ENCODE peak calls at places on chromosomes 4 and X, in six cellular contexts. Q is activated naive CD8-positive, alpha-beta T cell treated with anti-CD3 and anti-CD28 coated beads, Interleukin-2, amount 50 U/mL, for 24 hours; W is GM23338; X is sciatic nerve; A is nucleus accumbens; C is uterus. I is an unnamed sample.

GRCh38 chrX:68045008-68045577 is 388.2 kb downstream of the OPHN1 start:
- DNase-seq in Q (no peak), W (no peak), C (no peak), X (no peak), A (no peak), I (no peak)

GRCh38 chr4:2082627-2083026 is 23.5 kb downstream of the NAT8L start:
- DNase-seq in A (no peak), X (no peak), Q (no peak), C (no peak), W (no peak), I (no peak)

GRCh38 chr4:1975880-1976279 is 32.9 kb downstream of the NELFA start:
- DNase-seq in C (no peak), Q (no peak), W (no peak), A (no peak), X (no peak), I (no peak)

GRCh38 chr4:123050014-123050413 is 127.6 kb upstream of the NUDT6 start:
- DNase-seq in W (no peak), A (no peak), C (no peak), Q (no peak), X (no peak), I (no peak)

GRCh38 chr4:66911898-66912297 is 633.4 kb downstream of the CENPC start:
- DNase-seq in W (no peak), C (no peak), A (no peak), X (no peak), Q (no peak), I (no peak)

GRCh38 chrX:47746446-47746845 is 87.5 kb upstream of the UXT start:
- DNase-seq in X (no peak), W (no peak), Q (no peak), C (no peak), A (no peak), I (no peak)

GRCh38 chrX:21996872-21997271 is 35.3 kb upstream of the PHEX start:
- DNase-seq in Q (no peak), W (no peak), X (no peak), C (no peak), A (no peak), I (no peak)

GRCh38 chr4:38069271-38069760 is 109.1 kb downstream of the PTTG2 start:
- DNase-seq in Q (peak; percentile 20), X (no peak), W (peak; percentile 87), C (peak; percentile 63), A (no peak), I (no peak)

GRCh38 chrX:39152106-39152649 is 350.9 kb downstream of the MID1IP1 start:
- DNase-seq in X (no peak), C (no peak), W (peak; percentile 62), Q (peak; percentile 42), A (peak; percentile 6), I (no peak)

I was measured in SW 1271.